ENCODE peak calls at places on chromosomes 3 and 15, in six cellular contexts. W is K562, P is A549, C is heart right ventricle, X is uterus, O is SK-N-SH. L is an unnamed sample.
A peak's percentile ranks its signal among the peaks of the same experiment; 100 is the strongest.

GRCh38 chr3:135145581-135145980 is 350.5 kb downstream of the EPHB1 start:
- DNase-seq in X (no peak), P (no peak), W (no peak), O (no peak), C (no peak), L (no peak)

GRCh38 chr3:161475905-161476304 is 20.7 kb upstream of the OTOL1 start:
- DNase-seq in P (peak; percentile 45), C (no peak), O (peak; percentile 5), X (no peak), W (no peak), L (no peak)

GRCh38 chr3:41579861-41580260 is 380.6 kb downstream of the CTNNB1 start:
- DNase-seq in C (no peak), P (no peak), W (no peak), X (no peak), O (peak; percentile 15), L (no peak)

GRCh38 chr3:189981668-189982067 is 139.0 kb downstream of the P3H2 start:
- DNase-seq in C (peak; percentile 20), X (no peak), P (peak; percentile 42), O (no peak), W (no peak), L (no peak)

GRCh38 chr3:69081583-69082262 is 1.6 kb upstream of the UBA3 start:
- DNase-seq in P (peak; percentile 43), C (no peak), W (peak; percentile 40), X (no peak), O (peak; percentile 38), L (no peak)

GRCh38 chr15:31905054-31905453 is 125.3 kb upstream of the CHRNA7 start:
- DNase-seq in P (no peak), C (no peak), X (no peak), O (no peak), W (no peak), L (no peak)

GRCh38 chr3:32913790-32914446 is 37.5 kb upstream of the CCR4 start:
- DNase-seq in C (no peak), P (no peak), W (no peak), X (no peak), O (no peak), L (no peak)

GRCh38 chr3:30518872-30519271 is 87.5 kb upstream of the TGFBR2 start:
- DNase-seq in X (no peak), C (no peak), P (no peak), O (no peak), W (no peak), L (no peak)

GRCh38 chr3:192408721-192409151 is 318.6 kb downstream of the FGF12 start:
- DNase-seq in P (no peak), O (peak; percentile 9), C (no peak), W (no peak), X (no peak), L (no peak)

GRCh38 chr3:13480340-13481318 is 523 bp downstream of the HDAC11 start:
- DNase-seq in X (peak; percentile 29), W (no peak), O (no peak), P (no peak), C (peak; percentile 36), L (no peak)

GRCh38 chr3:155496206-155496605 is 202.7 kb upstream of the STRIT1 start:
- DNase-seq in P (no peak), C (no peak), W (no peak), X (no peak), O (no peak), L (no peak)

GRCh38 chr3:44418549-44418948 is 58.9 kb downstream of the ZNF445 start:
- DNase-seq in C (no peak), X (no peak), O (no peak), P (no peak), W (peak; percentile 42), L (no peak)

GRCh38 chr3:197040679-197041078 is 11.1 kb upstream of the MELTF start:
- DNase-seq in P (no peak), W (no peak), O (no peak), X (no peak), C (no peak), L (no peak)

GRCh38 chr15:64970696-64971095 is 19.0 kb downstream of the SPG21 start:
- DNase-seq in P (no peak), C (no peak), X (no peak), W (no peak), O (no peak), L (no peak)

GRCh38 chr15:91469627-91470567 is 369.8 kb downstream of the SV2B start:
- DNase-seq in W (peak; percentile 50), P (no peak), X (no peak), C (no peak), O (peak; percentile 14), L (no peak)

GRCh38 chr3:170361711-170362110 is 4.2 kb downstream of the SKIL start:
- DNase-seq in X (no peak), C (no peak), W (peak; percentile 83), P (no peak), O (no peak), L (no peak)

GRCh38 chr3:170363471-170363994 is 6.0 kb downstream of the SKIL start:
- DNase-seq in O (no peak), W (no peak), X (no peak), P (no peak), C (no peak), L (no peak)

GRCh38 chr3:170368921-170369320 is 11.4 kb downstream of the SKIL start:
- DNase-seq in P (no peak), O (peak; percentile 45), X (no peak), W (no peak), C (no peak), L (no peak)

GRCh38 chr3:170367797-170368196 is 10.3 kb downstream of the SKIL start:
- DNase-seq in C (no peak), P (no peak), O (no peak), W (no peak), X (no peak), L (no peak)

DNA sequence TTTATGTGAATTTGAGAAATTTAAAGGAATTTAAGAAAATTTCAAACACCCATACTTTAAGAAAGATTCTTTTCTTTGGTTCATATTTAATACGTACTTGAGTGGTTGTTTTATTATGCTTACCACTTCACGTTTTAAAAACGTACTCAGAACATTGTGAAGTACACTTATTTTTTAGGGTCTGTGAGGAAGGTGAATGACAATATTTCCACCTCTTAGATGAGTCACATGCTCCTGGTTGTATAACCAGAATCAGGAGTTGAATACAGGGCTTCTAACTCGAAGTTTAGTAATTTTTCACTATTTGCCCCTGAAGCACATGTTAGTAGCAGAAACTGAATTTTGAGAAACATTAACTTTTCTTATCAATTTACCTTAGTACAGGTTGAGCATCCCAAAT is 7.5 kb downstream of the SKIL start:
- DNase-seq in C (no peak), P (no peak), W (no peak), O (no peak), X (no peak), L (no peak)
- H3K4me1 ChIP-seq in C (peaks cover 68% of the 10 kb centered on the region), P (peaks cover 78% of the 10 kb centered on the region), W (peaks cover 22% of the 10 kb centered on the region), O (peaks cover 8% of the 10 kb centered on the region), X (peaks cover 11% of the 10 kb centered on the region), L (no peaks in the 10 kb centered on the region)

DNA sequence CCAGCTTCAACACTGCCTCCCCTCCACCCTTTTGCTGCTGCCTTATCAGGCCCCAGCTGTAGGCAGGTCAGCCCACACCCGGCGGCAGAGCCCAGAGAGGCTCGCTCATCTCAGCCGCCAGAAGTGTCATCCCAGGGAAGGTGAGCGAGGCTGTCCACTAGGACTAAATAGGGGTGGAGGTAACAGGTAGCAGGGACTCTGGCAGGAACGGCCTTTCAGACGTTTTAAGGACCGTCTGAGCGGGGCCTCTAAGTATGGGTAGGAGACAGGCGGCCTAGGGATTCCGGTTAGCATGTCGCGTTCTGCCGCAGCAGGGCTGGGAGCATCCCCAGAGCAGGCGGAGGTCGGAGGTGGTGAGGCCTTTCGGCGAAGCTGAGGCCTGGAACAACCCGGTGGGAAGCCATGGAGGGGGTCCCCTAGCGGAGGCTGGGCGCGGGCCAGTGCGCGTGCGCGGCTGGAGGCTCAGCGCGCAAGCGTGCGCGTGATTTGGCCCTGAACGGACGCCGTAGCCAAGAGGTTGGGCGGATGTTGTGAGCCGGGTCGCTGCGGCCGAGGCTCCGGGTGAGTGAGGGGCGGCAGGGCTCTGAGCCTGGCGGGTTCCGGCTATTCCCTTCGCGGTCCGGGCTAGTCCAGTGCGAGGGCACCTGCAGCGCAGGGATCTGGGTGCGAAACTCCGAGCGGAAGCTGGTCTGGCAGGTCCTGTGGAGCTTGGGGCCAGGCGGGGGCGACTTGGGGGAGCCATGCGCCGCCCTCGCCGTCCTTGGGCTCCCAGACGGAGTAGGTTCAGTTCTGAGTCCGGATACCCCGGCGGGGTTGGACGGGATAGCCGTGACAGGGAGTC is at the start of the genes MST1 and RNF123:
- DNase-seq in O (peak; percentile 97), P (peak; percentile 89), C (peak; percentile 93), W (peak; percentile 92), X (peak; percentile 85), L (peak; percentile 90)
- TF ChIP-seq CTCF in O (peak; percentile 36), P (peak; percentile 17), C (no peak), W (peak; percentile 7), X (peak; percentile 44), L (peak; percentile 45)

GRCh38 chr3:152374260-152374990 is 105.7 kb downstream of the MBNL1 start:
- DNase-seq in X (no peak), W (no peak), C (no peak), O (no peak), P (peak; percentile 58), L (no peak)

GRCh38 chr3:152379415-152380042 is 110.8 kb downstream of the MBNL1 start:
- DNase-seq in P (no peak), X (no peak), O (no peak), C (no peak), W (no peak), L (no peak)

GRCh38 chr3:152376351-152377183 is 107.8 kb downstream of the MBNL1 start:
- DNase-seq in P (peak; percentile 72), W (peak; percentile 45), X (no peak), O (no peak), C (no peak), L (no peak)

GRCh38 chr3:152375546-152375945 is 106.8 kb downstream of the MBNL1 start:
- DNase-seq in C (no peak), W (peak; percentile 24), O (no peak), X (no peak), P (peak; percentile 43), L (no peak)

GRCh38 chr3:152377184-152377570 is 108.4 kb downstream of the MBNL1 start:
- DNase-seq in W (no peak), O (no peak), P (no peak), C (no peak), X (no peak), L (no peak)
- H3K4me1 ChIP-seq in W (peaks cover 5% of the 10 kb centered on the region), O (peaks cover 62% of the 10 kb centered on the region), P (peaks cover 66% of the 10 kb centered on the region), C (peaks cover 84% of the 10 kb centered on the region), X (peaks cover 12% of the 10 kb centered on the region), L (no peaks in the 10 kb centered on the region)

GRCh38 chr3:193563999-193564398 is 9.3 kb upstream of the ATP13A4 start:
- DNase-seq in C (no peak), O (no peak), X (no peak), W (no peak), P (no peak), L (peak; percentile 38)

GRCh38 chr3:193563429-193563828 is 8.7 kb upstream of the ATP13A4 start:
- DNase-seq in W (no peak), O (no peak), P (no peak), X (no peak), C (no peak), L (no peak)

GRCh38 chr3:193560091-193560490 is 5.4 kb upstream of the ATP13A4 start:
- DNase-seq in W (no peak), X (no peak), C (no peak), O (no peak), P (no peak), L (no peak)

GRCh38 chr3:193559100-193559499 is 4.4 kb upstream of the ATP13A4 start:
- DNase-seq in C (no peak), W (no peak), O (no peak), X (no peak), P (no peak), L (no peak)

DNA sequence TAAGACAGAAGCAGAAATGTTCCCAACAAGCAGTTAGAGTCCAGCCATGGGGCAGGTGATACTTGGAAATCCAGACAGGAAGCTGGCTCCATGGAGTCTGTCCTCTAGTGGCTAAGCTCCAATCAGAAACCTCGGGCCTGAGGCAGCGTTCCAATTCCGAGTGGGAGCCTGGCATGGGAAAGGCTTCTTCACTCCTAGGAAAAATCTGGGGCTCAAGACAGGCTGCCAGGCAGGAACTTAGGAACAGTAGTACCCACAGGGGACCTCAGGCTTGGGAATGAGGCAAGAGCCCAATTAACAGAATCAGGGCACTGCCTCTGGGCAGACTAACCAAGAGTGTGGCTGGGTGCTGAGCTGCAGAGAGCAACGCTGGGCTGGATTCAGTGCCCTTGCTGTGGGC is 6.2 kb upstream of the ATP13A4 start:
- DNase-seq in X (no peak), O (no peak), W (no peak), C (peak; percentile 9), P (no peak), L (no peak)
- TF ChIP-seq CTCF in X (no peak), O (no peak), W (no peak), C (no peak), P (no peak), L (no peak)